ENCODE peak calls at places on chromosomes 5 and 9, in five cellular contexts. L is ovary, U is A549, B is OCI-LY7, A is astrocyte. N is an unnamed sample.

GRCh38 chr5:68848086-68848485 is 245.7 kb upstream of the SLC30A5 start:
- DNase-seq in L (no peak), U (no peak), B (no peak), A (peak; percentile 8), N (no peak)

GRCh38 chr5:56142620-56143431 is 90.3 kb downstream of the ANKRD55 start:
- DNase-seq in L (no peak), U (no peak), B (no peak), A (no peak), N (no peak)

GRCh38 chr9:128297221-128297773 is 21.2 kb downstream of the SWI5 start:
- DNase-seq in L (no peak), U (no peak), B (no peak), A (no peak), N (no peak)

GRCh38 chr5:133926960-133927615 is 41.3 kb downstream of the C5orf15 start:
- DNase-seq in L (no peak), U (peak; percentile 41), B (no peak), A (no peak), N (no peak)

GRCh38 chr9:83526901-83527300 is 11.3 kb downstream of the FRMD3 start:
- DNase-seq in L (no peak), U (no peak), B (no peak), A (no peak), N (no peak)

GRCh38 chr9:135697226-135697625 is 2.1 kb downstream of the SOHLH1 start:
- DNase-seq in L (no peak), U (no peak), B (no peak), A (no peak), N (no peak)

GRCh38 chr9:86713456-86713855 is 233.8 kb downstream of the GAS1 start:
- DNase-seq in L (no peak), U (no peak), B (no peak), A (peak; percentile 86), N (no peak)

GRCh38 chr9:132207187-132207586 is 45.3 kb downstream of the NTNG2 start:
- DNase-seq in L (no peak), U (no peak), B (no peak), A (no peak), N (no peak)

DNA sequence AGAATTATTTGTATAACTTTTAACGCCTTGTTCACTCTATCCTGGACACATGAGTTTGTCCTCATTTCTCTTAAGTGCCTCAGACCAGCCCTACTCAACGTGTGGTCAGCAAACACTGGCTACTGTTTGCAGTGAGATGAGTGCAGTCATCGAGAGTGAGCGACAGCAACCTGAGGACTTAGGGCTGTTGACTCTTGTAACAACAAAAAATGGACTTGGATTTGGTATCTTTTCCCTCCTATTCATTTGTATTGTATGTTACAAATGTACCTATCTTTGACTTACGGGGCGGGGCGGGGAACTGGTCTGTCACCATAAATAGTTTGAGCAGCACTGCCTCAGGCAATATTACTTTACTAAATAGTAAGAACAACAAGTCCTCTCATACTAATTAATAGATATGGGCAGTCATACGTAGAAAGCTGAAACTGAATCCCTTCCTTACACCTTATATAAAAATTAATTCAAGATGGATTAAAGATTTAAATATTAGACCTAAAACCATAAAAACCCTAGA is 84.1 kb downstream of the TLE1 start:
- DNase-seq in L (no peak), U (no peak), B (no peak), A (no peak), N (no peak)
- H3K27ac ChIP-seq in L (no peak overlapping the region), U (peak overlapping the region; percentile 56), B (no peak overlapping the region), A (no peak overlapping the region), N (no peak overlapping the region)

GRCh38 chr9:5611321-5612186 is 17.4 kb upstream of the RIC1 start:
- DNase-seq in L (no peak), U (no peak), B (no peak), A (peak; percentile 36), N (no peak)

GRCh38 chr9:5610491-5610890 is 18.4 kb upstream of the RIC1 start:
- DNase-seq in L (no peak), U (no peak), B (no peak), A (no peak), N (no peak)

GRCh38 chr9:5612187-5612535 is 16.7 kb upstream of the RIC1 start:
- DNase-seq in L (no peak), U (no peak), B (no peak), A (no peak), N (no peak)

GRCh38 chr9:5614192-5614591 is 14.7 kb upstream of the RIC1 start:
- DNase-seq in L (no peak), U (no peak), B (no peak), A (no peak), N (no peak)

DNA sequence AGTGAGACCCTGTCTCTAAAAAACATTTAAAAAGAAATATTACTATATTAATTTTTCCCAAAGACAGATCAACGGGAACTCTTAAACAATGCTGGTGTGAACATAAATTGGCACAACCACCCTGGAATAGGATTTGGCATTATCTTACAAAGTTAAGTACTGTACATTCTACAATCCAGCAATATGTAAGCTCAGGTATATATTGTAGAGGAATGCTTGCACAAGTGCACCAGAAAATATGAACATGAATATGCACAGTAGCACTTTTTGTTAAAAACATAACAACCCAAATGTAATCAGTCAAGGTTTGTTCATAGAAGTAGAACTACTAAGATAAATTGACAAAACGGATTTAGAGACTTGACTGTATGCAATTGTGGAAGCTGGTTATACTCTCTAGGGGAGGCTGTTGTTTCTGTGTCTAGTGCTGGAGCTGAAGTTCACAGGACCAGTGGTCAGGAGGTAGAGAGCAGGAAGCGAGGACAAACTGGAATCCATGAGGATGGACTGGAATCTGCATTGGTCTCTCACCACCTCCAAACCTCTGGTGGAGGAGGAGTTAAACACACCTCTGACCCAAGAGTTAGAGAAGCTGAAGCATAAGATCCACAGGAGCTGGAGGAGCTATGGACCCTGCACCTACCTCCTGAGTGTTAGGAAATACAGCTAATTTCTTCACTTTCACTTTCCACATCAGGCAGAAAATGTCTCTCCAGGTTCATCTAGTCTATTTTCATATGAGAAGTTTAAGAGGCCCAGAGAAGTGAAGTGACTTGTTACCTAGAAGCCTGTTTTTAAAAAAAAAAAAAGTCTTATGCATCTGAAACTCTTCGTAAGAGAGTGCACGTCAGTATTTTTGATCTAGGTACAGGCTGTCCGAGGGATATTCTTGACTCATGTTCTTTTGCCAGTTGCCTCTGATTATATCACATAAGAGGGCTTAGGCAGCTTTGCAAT is 20.3 kb upstream of the RIC1 start:
- DNase-seq in L (no peak), U (no peak), B (peak; percentile 41), A (no peak), N (no peak)
- H3K4me3 ChIP-seq in L (peak overlapping the region; percentile 26), U (no peak overlapping the region), B (peak overlapping the region; percentile 60), A (no peak overlapping the region), N (peak overlapping the region; percentile 22)

GRCh38 chr5:178769617-178770290 is 39.3 kb upstream of the ZNF354A start:
- DNase-seq in L (no peak), U (no peak), B (no peak), A (no peak), N (peak; percentile 26)

GRCh38 chr5:178766936-178767912 is 36.8 kb upstream of the ZNF354A start:
- DNase-seq in L (no peak), U (no peak), B (no peak), A (no peak), N (no peak)

GRCh38 chr5:178768371-178769260 is 38.2 kb upstream of the ZNF354A start:
- DNase-seq in L (no peak), U (no peak), B (no peak), A (no peak), N (no peak)

GRCh38 chr5:178772351-178772750 is 41.9 kb upstream of the ZNF354A start:
- DNase-seq in L (no peak), U (no peak), B (no peak), A (no peak), N (no peak)

DNA sequence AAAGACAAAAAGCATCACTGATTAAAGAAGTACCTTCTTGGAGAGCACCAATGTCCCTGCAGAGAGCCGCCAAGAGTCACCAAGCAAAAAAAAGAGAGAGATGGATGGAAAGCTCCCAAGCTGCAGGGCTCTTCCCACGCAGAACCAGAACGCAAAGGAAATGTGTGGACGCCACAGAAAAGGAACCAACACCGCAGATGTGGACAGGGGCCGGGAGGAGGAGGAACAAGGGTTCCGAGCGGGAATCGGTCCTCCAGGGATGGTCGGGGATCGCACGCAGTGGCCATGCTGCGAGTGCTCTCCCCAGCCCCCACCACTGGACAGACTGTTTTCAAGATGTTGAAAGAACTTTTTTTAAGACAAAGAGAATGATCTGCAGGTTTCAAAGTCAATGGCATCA is 40.2 kb upstream of the ZNF354A start:
- DNase-seq in L (no peak), U (no peak), B (no peak), A (no peak), N (peak; percentile 31)
- TF ChIP-seq CTCF in L (no peak), U (no peak), B (no peak), A (no peak), N (no peak)

GRCh38 chr9:70488793-70489105 is 74.3 kb upstream of the KLF9 start:
- DNase-seq in L (peak; percentile 51), U (no peak), B (no peak), A (no peak), N (no peak)

GRCh38 chr9:70488098-70488792 is 73.8 kb upstream of the KLF9 start:
- DNase-seq in L (no peak), U (no peak), B (no peak), A (no peak), N (no peak)

GRCh38 chr9:70485273-70485858 is 70.9 kb upstream of the KLF9 start:
- DNase-seq in L (peak; percentile 51), U (no peak), B (no peak), A (no peak), N (no peak)

GRCh38 chr9:70484232-70485130 is 70.0 kb upstream of the KLF9 start:
- DNase-seq in L (no peak), U (peak; percentile 73), B (peak; percentile 38), A (peak; percentile 64), N (no peak)

DNA sequence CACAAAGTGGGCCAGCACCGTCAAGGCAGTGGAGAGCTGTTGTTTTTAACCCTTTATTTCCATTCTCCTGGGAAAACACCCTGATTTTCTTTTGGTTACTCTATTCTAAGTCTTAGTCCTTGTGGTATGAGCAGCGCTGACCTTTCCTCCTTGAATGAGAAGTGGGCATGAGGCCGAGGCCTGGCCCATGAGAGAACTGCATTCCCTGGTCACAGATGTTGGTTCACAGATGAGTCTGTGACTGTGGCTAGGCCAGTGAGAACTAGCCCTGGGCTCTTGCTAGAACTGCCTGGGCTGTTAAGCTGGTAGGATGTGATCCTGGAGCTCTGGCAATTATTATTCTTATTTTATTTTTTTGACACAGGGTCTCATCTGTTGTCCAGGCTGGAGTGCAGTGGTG is 71.7 kb upstream of the KLF9 start:
- DNase-seq in L (no peak), U (no peak), B (no peak), A (no peak), N (no peak)
- H3K27ac ChIP-seq in L (no peak overlapping the region), U (no peak overlapping the region), B (no peak overlapping the region), A (no peak overlapping the region), N (no peak overlapping the region)

GRCh38 chr9:96149881-96150280 is 152.1 kb downstream of the HSD17B3 start:
- DNase-seq in L (no peak), U (no peak), B (no peak), A (no peak), N (no peak)
- H3K4me3 ChIP-seq in L (no peak overlapping the region), U (no peak overlapping the region), B (no peak overlapping the region), A (no peak overlapping the region), N (no peak overlapping the region)

GRCh38 chr5:180799194-180799593 is 3.4 kb downstream of the MGAT1 start:
- DNase-seq in L (no peak), U (peak; percentile 44), B (no peak), A (no peak), N (no peak)
- TF ChIP-seq CTCF in L (no peak), U (peak; percentile 22), B (peak; percentile 70), A (no peak), N (no peak)

GRCh38 chr5:124729687-124730359 is 16.6 kb downstream of the ZNF608 start:
- DNase-seq in L (no peak), U (no peak), B (no peak), A (peak; percentile 93), N (no peak)
- H3K27ac ChIP-seq in L (no peak overlapping the region), U (no peak overlapping the region), B (peak overlapping the region; percentile 33), A (no peak overlapping the region), N (no peak overlapping the region)

GRCh38 chr5:402615-403359 is 40.2 kb upstream of the EXOC3 start:
- DNase-seq in L (no peak), U (no peak), B (no peak), A (peak; percentile 45), N (no peak)
- H3K4me3 ChIP-seq in L (no peak overlapping the region), U (no peak overlapping the region), B (no peak overlapping the region), A (no peak overlapping the region), N (no peak overlapping the region)